ENCODE peak calls at places on chromosomes 3 and 15, in four cellular contexts. M, J, Z and T are unnamed samples.

GRCh38 chr3:19029837-19030835 is 118.2 kb upstream of the KCNH8 start:
- DNase-seq in M (no peak), J (no peak), Z (peak; percentile 20), T (no peak)

GRCh38 chr15:61994216-61994615 is 66.0 kb downstream of the VPS13C start:
- DNase-seq in M (no peak), J (no peak), Z (peak; percentile 3), T (peak; percentile 77)

GRCh38 chr15:63752979-63753378 is 80.8 kb downstream of the HERC1 start:
- DNase-seq in M (no peak), J (no peak), Z (no peak), T (no peak)

GRCh38 chr15:78637776-78638435 is 3.1 kb downstream of the CHRNB4 start:
- DNase-seq in M (no peak), J (no peak), Z (no peak), T (no peak)

GRCh38 chr15:70035051-70035718 is 62.5 kb downstream of the TLE3 start:
- DNase-seq in M (no peak), J (no peak), Z (no peak), T (no peak)

GRCh38 chr15:78213425-78213750 is 21.0 kb downstream of the ACSBG1 start:
- DNase-seq in M (no peak), J (no peak), Z (no peak), T (no peak)

GRCh38 chr3:155785662-155786295 is 20.3 kb downstream of the C3orf33 start:
- DNase-seq in M (no peak), J (no peak), Z (peak; percentile 26), T (no peak)

GRCh38 chr3:48405343-48405881 is 24.5 kb downstream of the PLXNB1 start:
- DNase-seq in M (no peak), J (no peak), Z (no peak), T (no peak)

DNA sequence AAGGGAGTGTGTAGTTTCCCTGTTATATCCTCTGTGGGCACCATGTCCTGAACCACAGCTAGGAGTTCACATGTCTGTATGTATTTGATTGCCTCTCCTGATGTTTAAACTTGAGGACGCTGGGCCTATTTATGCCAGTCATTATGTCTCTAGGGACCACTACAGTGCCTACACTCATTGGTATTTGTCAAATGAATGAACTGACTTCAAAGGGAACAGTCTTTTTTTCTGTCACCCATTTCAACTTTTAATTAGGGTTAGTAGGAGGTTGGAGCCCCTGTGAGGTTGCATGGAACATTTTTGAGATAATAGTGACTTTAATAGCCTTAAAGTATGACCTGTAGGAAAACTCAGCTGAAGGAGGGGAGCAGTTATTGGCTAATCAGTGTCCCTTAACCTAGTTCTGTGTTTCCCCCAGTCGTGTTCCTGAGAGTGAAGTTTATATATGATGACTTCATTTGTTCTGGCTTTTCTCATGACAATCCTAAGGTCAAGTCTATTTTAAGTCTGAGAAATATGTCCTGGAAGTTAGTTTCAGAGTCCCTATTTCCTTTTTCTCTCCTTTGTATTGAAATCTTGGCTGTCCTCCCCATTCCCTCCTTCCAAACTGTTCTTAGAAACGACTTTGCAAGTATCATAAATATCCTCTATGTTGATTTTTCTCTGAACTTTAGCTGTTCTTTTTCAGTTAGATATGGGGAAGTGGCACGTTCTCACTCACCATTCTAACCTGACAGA is 29.0 kb downstream of the PDE8A start:
- DNase-seq in M (no peak), J (no peak), Z (no peak), T (no peak)
- TF ChIP-seq CTCF in M (no peak), J (no peak), Z (no peak), T (no peak)

GRCh38 chr3:188178293-188178950 is 24.5 kb downstream of the LPP start:
- DNase-seq in M (no peak), J (no peak), Z (no peak), T (no peak)

GRCh38 chr3:188180114-188180513 is 26.2 kb downstream of the LPP start:
- DNase-seq in M (no peak), J (no peak), Z (no peak), T (no peak)

GRCh38 chr3:188176884-188177283 is 22.9 kb downstream of the LPP start:
- DNase-seq in M (no peak), J (no peak), Z (no peak), T (no peak)

GRCh38 chr3:188177721-188178120 is 23.8 kb downstream of the LPP start:
- DNase-seq in M (no peak), J (no peak), Z (no peak), T (no peak)

GRCh38 chr3:188179006-188179966 is 25.3 kb downstream of the LPP start:
- DNase-seq in M (peak; percentile 77), J (no peak), Z (no peak), T (peak; percentile 76)
- TF ChIP-seq CTCF in M (peak; percentile 12), J (no peak), Z (no peak), T (peak; percentile 12)

DNA sequence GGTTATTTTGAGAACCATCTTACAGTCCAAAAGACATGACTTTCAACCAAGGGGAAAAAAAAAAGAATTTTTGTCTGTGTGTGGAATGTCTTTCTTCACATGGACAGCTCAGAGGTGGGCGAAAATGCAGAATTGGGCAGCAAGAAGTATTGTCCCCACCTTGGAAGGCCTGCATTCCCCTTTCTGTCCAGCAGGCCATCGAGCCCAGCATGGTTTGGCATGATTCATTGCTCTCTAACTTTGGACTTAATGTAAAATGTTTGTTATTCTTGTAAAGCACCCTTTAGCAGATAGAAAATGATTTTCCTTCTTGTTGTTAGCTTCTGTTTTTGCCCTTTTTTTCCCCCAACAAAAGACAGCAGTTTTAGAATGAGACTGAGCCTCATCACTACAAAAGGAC is 12.4 kb downstream of the MYO1E start:
- DNase-seq in M (no peak), J (no peak), Z (no peak), T (no peak)
- TF ChIP-seq CTCF in M (no peak), J (peak; percentile 54), Z (no peak), T (peak; percentile 48)

GRCh38 chr3:9800529-9800928 is 7.6 kb downstream of the ARPC4 start:
- DNase-seq in M (no peak), J (no peak), Z (no peak), T (no peak)
- TF ChIP-seq CTCF in M (no peak), J (peak; percentile 49), Z (no peak), T (peak; percentile 41)

GRCh38 chr3:116614795-116615362 is 94.7 kb upstream of the TUSC7 start:
- DNase-seq in M (no peak), J (no peak), Z (peak; percentile 18), T (no peak)
- TF ChIP-seq CTCF in M (no peak), J (peak; percentile 46), Z (peak; percentile 23), T (no peak)

GRCh38 chr3:51642462-51642861 is 28.6 kb upstream of the TEX264 start:
- DNase-seq in M (no peak), J (no peak), Z (peak; percentile 14), T (no peak)
- TF ChIP-seq CTCF in M (no peak), J (peak; percentile 52), Z (peak; percentile 40), T (peak; percentile 43)

GRCh38 chr3:158261371-158261991 is 151.6 kb downstream of the RSRC1 start:
- DNase-seq in M (no peak), J (no peak), Z (no peak), T (peak; percentile 29)
- TF ChIP-seq CTCF in M (no peak), J (no peak), Z (no peak), T (no peak)